ENCODE peak calls at places on chromosomes 2 and 18, in five cellular contexts. S is NCI-H460, H is brain microvascular endothelial cell, A is HS-5, R is cardiac muscle cell. V is an unnamed sample.

GRCh38 chr18:57772387-57772799 is 30.7 kb downstream of the ATP8B1 start:
- DNase-seq in S (no peak), H (no peak), A (no peak), R (no peak), V (no peak)

GRCh38 chr2:222943820-222944219 is 83.0 kb downstream of the ACSL3 start:
- DNase-seq in S (no peak), H (no peak), A (no peak), R (peak), V (no peak)

GRCh38 chr18:402129-402528 is 98.4 kb downstream of the COLEC12 start:
- DNase-seq in S (no peak), H (no peak), A (no peak), R (no peak), V (no peak)

GRCh38 chr2:207847807-207848544 is 78.3 kb upstream of the FZD5 start:
- DNase-seq in S (no peak), H (peak), A (no peak), R (peak), V (no peak)

GRCh38 chr2:212863185-212863588 is 288.2 kb downstream of the IKZF2 start:
- DNase-seq in S (peak), H (peak), A (no peak), R (peak), V (peak)

GRCh38 chr2:72386288-72386687 is 238.6 kb upstream of the CYP26B1 start:
- DNase-seq in S (no peak), H (no peak), A (no peak), R (no peak), V (no peak)

GRCh38 chr2:97900806-97901205 is 94.9 kb downstream of the TMEM131 start:
- DNase-seq in S (no peak), H (peak), A (peak), R (peak), V (no peak)

GRCh38 chr2:148922776-148923175 is 47.7 kb downstream of the KIF5C start:
- DNase-seq in S (no peak), H (no peak), A (no peak), R (no peak), V (no peak)

GRCh38 chr2:240391111-240392051 is 44.1 kb upstream of the GPC1 start:
- DNase-seq in S (no peak), H (no peak), A (no peak), R (no peak), V (no peak)

GRCh38 chr18:59123588-59124369 is 15.9 kb upstream of the SEC11C start:
- DNase-seq in S (no peak), H (peak), A (peak), R (peak), V (no peak)

GRCh38 chr2:142037744-142038143 is 93.1 kb downstream of the LRP1B start:
- DNase-seq in S (peak), H (no peak), A (no peak), R (no peak), V (no peak)

GRCh38 chr2:197839327-197839726 is 34.9 kb downstream of the PLCL1 start:
- DNase-seq in S (no peak), H (no peak), A (no peak), R (no peak), V (no peak)

GRCh38 chr2:157172239-157172638 is 85.3 kb upstream of the GALNT5 start:
- DNase-seq in S (no peak), H (no peak), A (no peak), R (no peak), V (no peak)

GRCh38 chr2:46144133-46144800 is 152.9 kb upstream of the EPAS1 start:
- DNase-seq in S (no peak), H (no peak), A (no peak), R (no peak), V (no peak)

GRCh38 chr2:81290846-81291245 is 986.3 kb upstream of the LRRTM1 start:
- DNase-seq in S (no peak), H (no peak), A (no peak), R (no peak), V (no peak)

GRCh38 chr2:177501186-177501585 is 108.6 kb downstream of the AGPS start:
- DNase-seq in S (no peak), H (no peak), A (no peak), R (no peak), V (no peak)

GRCh38 chr2:236360486-236360885 is 96.3 kb upstream of the ASB18 start:
- DNase-seq in S (no peak), H (no peak), A (no peak), R (peak), V (no peak)

GRCh38 chr2:121599963-121600651 is 49.2 kb downstream of the CLASP1 start:
- DNase-seq in S (no peak), H (no peak), A (no peak), R (peak), V (no peak)

GRCh38 chr2:102473020-102473419 is at the start of gene SLC9A4:
- DNase-seq in S (peak), H (peak), A (peak), R (peak), V (peak)

GRCh38 chr2:138228101-138228500 is 263.8 kb downstream of the HNMT start:
- DNase-seq in S (no peak), H (no peak), A (no peak), R (no peak), V (no peak)

GRCh38 chr2:1140389-1141003 is 189.8 kb downstream of the SNTG2 start:
- DNase-seq in S (peak), H (no peak), A (no peak), R (peak), V (no peak)

GRCh38 chr2:44679584-44679983 is 261.9 kb upstream of the SIX3 start:
- DNase-seq in S (no peak), H (no peak), A (no peak), R (no peak), V (no peak)

GRCh38 chr2:101793277-101793969 is 95.9 kb downstream of the MAP4K4 start:
- DNase-seq in S (no peak), H (no peak), A (no peak), R (no peak), V (no peak)

GRCh38 chr2:120899373-120899772 is 163.7 kb downstream of the GLI2 start:
- DNase-seq in S (no peak), H (no peak), A (no peak), R (no peak), V (no peak)

GRCh38 chr18:51013259-51013658 is 16.8 kb upstream of the SMAD4 start:
- DNase-seq in S (no peak), H (no peak), A (no peak), R (no peak), V (no peak)

GRCh38 chr2:31049913-31050588 is 88.2 kb downstream of the GALNT14 start:
- DNase-seq in S (no peak), H (no peak), A (no peak), R (no peak), V (no peak)

GRCh38 chr18:76336241-76336640 is 158.8 kb downstream of the ZNF516 start:
- DNase-seq in S (no peak), H (no peak), A (no peak), R (no peak), V (no peak)

GRCh38 chr18:70659026-70659726 is 370.3 kb downstream of the SOCS6 start:
- DNase-seq in S (no peak), H (peak), A (no peak), R (peak), V (no peak)

GRCh38 chr2:4219121-4219520 is 515.7 kb downstream of the DCDC2C start:
- DNase-seq in S (no peak), H (no peak), A (no peak), R (no peak), V (no peak)

GRCh38 chr2:174802459-174802858 is 38.2 kb upstream of the CHRNA1 start:
- DNase-seq in S (no peak), H (no peak), A (peak), R (no peak), V (no peak)

GRCh38 chr18:48627216-48627615 is 88.4 kb downstream of the CTIF start:
- DNase-seq in S (no peak), H (no peak), A (no peak), R (no peak), V (peak)

GRCh38 chr18:63016270-63016669 is 300.9 kb downstream of the PHLPP1 start:
- DNase-seq in S (peak), H (peak), A (no peak), R (peak), V (peak)